ENCODE peak calls at places on chromosomes 7 and 10, in nine cellular contexts. One of them, this sample, is unnamed.

GRCh38 chr7:85102813-85103350 is 84.0 kb downstream of the SEMA3D start:
- DNase-seq in A549: no peak
- DNase-seq in pancreas: no peak
- DNase-seq in adrenal gland: no peak
- DNase-seq in heart left ventricle: no peak
- DNase-seq in PC-9: no peak
- DNase-seq in testis: no peak
- DNase-seq in ascending aorta: no peak
- DNase-seq in tibial nerve: no peak
- DNase-seq in this sample: no peak

GRCh38 chr10:128568041-128568440 is 441.8 kb upstream of the MKI67 start:
- DNase-seq in A549: no peak
- DNase-seq in pancreas: no peak
- DNase-seq in adrenal gland: no peak
- DNase-seq in heart left ventricle: no peak
- DNase-seq in PC-9: no peak
- DNase-seq in testis: no peak
- DNase-seq in ascending aorta: no peak
- DNase-seq in tibial nerve: no peak
- DNase-seq in this sample: no peak

GRCh38 chr7:149753370-149754233 is 19.8 kb downstream of the ZNF467 start:
- DNase-seq in A549: peak; percentile 65
- DNase-seq in pancreas: peak; percentile 55
- DNase-seq in adrenal gland: peak; percentile 73
- DNase-seq in heart left ventricle: no peak
- DNase-seq in PC-9: peak; percentile 66
- DNase-seq in testis: peak; percentile 46
- DNase-seq in ascending aorta: no peak
- DNase-seq in tibial nerve: no peak
- DNase-seq in this sample: peak; percentile 65

GRCh38 chr10:88457680-88458079 is 125.4 kb downstream of the RNLS start:
- DNase-seq in A549: peak; percentile 22
- DNase-seq in pancreas: no peak
- DNase-seq in adrenal gland: no peak
- DNase-seq in heart left ventricle: no peak
- DNase-seq in PC-9: no peak
- DNase-seq in testis: no peak
- DNase-seq in ascending aorta: no peak
- DNase-seq in tibial nerve: no peak
- DNase-seq in this sample: no peak

GRCh38 chr7:112495820-112496462 is 15.2 kb downstream of the LSMEM1 start:
- DNase-seq in A549: peak; percentile 69
- DNase-seq in pancreas: no peak
- DNase-seq in adrenal gland: peak; percentile 86
- DNase-seq in heart left ventricle: peak; percentile 46
- DNase-seq in PC-9: peak; percentile 58
- DNase-seq in testis: peak; percentile 69
- DNase-seq in ascending aorta: no peak
- DNase-seq in tibial nerve: peak; percentile 68
- DNase-seq in this sample: peak; percentile 63

GRCh38 chr7:141877365-141877764 is 36.1 kb upstream of the PRSS37 start:
- DNase-seq in A549: no peak
- DNase-seq in pancreas: no peak
- DNase-seq in adrenal gland: no peak
- DNase-seq in heart left ventricle: no peak
- DNase-seq in PC-9: no peak
- DNase-seq in testis: no peak
- DNase-seq in ascending aorta: no peak
- DNase-seq in tibial nerve: no peak
- DNase-seq in this sample: no peak

GRCh38 chr7:79272938-79273337 is 180.5 kb downstream of the MAGI2 start:
- DNase-seq in A549: no peak
- DNase-seq in pancreas: no peak
- DNase-seq in adrenal gland: no peak
- DNase-seq in heart left ventricle: no peak
- DNase-seq in PC-9: no peak
- DNase-seq in testis: no peak
- DNase-seq in ascending aorta: no peak
- DNase-seq in tibial nerve: no peak
- DNase-seq in this sample: no peak

GRCh38 chr7:81430150-81430549 is 339.7 kb downstream of the HGF start:
- DNase-seq in A549: no peak
- DNase-seq in pancreas: no peak
- DNase-seq in adrenal gland: no peak
- DNase-seq in heart left ventricle: no peak
- DNase-seq in PC-9: no peak
- DNase-seq in testis: no peak
- DNase-seq in ascending aorta: no peak
- DNase-seq in tibial nerve: no peak
- DNase-seq in this sample: no peak

GRCh38 chr7:39574673-39575349 is 8.6 kb downstream of the YAE1 start:
- DNase-seq in A549: no peak
- DNase-seq in pancreas: no peak
- DNase-seq in adrenal gland: no peak
- DNase-seq in heart left ventricle: no peak
- DNase-seq in PC-9: no peak
- DNase-seq in testis: no peak
- DNase-seq in ascending aorta: no peak
- DNase-seq in tibial nerve: no peak
- DNase-seq in this sample: no peak

GRCh38 chr10:118522791-118523498 is 72.5 kb downstream of the PRLHR start:
- DNase-seq in A549: no peak
- DNase-seq in pancreas: no peak
- DNase-seq in adrenal gland: no peak
- DNase-seq in heart left ventricle: no peak
- DNase-seq in PC-9: peak; percentile 59
- DNase-seq in testis: no peak
- DNase-seq in ascending aorta: no peak
- DNase-seq in tibial nerve: no peak
- DNase-seq in this sample: no peak

GRCh38 chr10:86103391-86104101 is 263.0 kb downstream of the GRID1 start:
- DNase-seq in A549: no peak
- DNase-seq in pancreas: no peak
- DNase-seq in adrenal gland: no peak
- DNase-seq in heart left ventricle: no peak
- DNase-seq in PC-9: no peak
- DNase-seq in testis: peak; percentile 18
- DNase-seq in ascending aorta: no peak
- DNase-seq in tibial nerve: no peak
- DNase-seq in this sample: no peak

GRCh38 chr10:124226271-124226911 is 133.0 kb upstream of the CHST15 start:
- DNase-seq in A549: no peak
- DNase-seq in pancreas: no peak
- DNase-seq in adrenal gland: no peak
- DNase-seq in heart left ventricle: no peak
- DNase-seq in PC-9: no peak
- DNase-seq in testis: no peak
- DNase-seq in ascending aorta: no peak
- DNase-seq in tibial nerve: no peak
- DNase-seq in this sample: no peak

GRCh38 chr7:137760111-137760510 is 86.7 kb downstream of the DGKI start:
- DNase-seq in A549: no peak
- DNase-seq in pancreas: peak; percentile 50
- DNase-seq in adrenal gland: peak; percentile 88
- DNase-seq in heart left ventricle: no peak
- DNase-seq in PC-9: no peak
- DNase-seq in testis: no peak
- DNase-seq in ascending aorta: no peak
- DNase-seq in tibial nerve: no peak
- DNase-seq in this sample: no peak

GRCh38 chr10:111998728-111999127 is 184.8 kb downstream of the GPAM start:
- DNase-seq in A549: no peak
- DNase-seq in pancreas: no peak
- DNase-seq in adrenal gland: no peak
- DNase-seq in heart left ventricle: no peak
- DNase-seq in PC-9: no peak
- DNase-seq in testis: no peak
- DNase-seq in ascending aorta: no peak
- DNase-seq in tibial nerve: no peak
- DNase-seq in this sample: no peak

GRCh38 chr7:74018261-74018660 is 9.7 kb upstream of the ELN start:
- DNase-seq in A549: no peak
- DNase-seq in pancreas: no peak
- DNase-seq in adrenal gland: no peak
- DNase-seq in heart left ventricle: no peak
- DNase-seq in PC-9: no peak
- DNase-seq in testis: no peak
- DNase-seq in ascending aorta: no peak
- DNase-seq in tibial nerve: no peak
- DNase-seq in this sample: no peak

DNA sequence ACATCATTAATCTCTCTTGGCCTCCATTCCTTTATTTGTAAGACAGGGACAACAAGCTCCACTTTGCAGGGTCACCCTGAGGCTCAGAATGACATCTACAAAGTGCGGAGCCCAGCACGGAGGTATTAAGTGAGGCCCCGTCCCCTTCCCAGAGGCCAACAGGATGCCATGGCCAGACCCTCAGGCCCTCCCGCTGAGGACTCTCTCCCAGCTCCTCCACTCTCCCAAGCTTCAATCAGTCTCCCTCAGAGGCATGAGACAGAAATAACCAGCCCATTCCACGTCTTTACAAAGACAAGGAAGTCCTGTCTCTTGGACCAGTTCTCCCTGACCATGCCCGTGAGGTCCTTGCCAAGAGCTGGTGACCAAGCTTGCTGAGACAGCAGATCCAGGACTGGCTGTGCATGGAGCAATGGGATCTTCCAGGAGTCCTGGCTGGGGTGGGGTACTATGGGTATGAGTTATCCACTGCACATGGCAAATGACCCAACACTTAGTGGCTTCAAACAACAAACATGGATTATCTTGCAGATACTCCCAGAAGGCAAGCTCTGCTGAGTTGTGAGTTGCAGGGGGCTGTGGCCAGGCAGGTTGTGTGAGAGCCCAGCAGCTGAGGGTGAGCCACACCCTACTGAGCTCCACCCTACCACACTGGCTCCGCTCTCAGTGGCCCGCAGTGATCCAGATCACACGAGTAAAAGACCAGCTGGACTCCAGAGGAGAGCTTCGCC is 4.3 kb upstream of the PPIF start:
- DNase-seq in A549: no peak
- DNase-seq in pancreas: peak; percentile 63
- DNase-seq in adrenal gland: peak; percentile 56
- DNase-seq in heart left ventricle: no peak
- DNase-seq in PC-9: peak; percentile 51
- DNase-seq in testis: no peak
- DNase-seq in ascending aorta: no peak
- DNase-seq in tibial nerve: no peak
- DNase-seq in this sample: no peak
- H3K4me1 ChIP-seq in A549: peaks cover 4% of the 10 kb centered on the region
- H3K4me1 ChIP-seq in pancreas: peaks cover 33% of the 10 kb centered on the region
- H3K4me1 ChIP-seq in adrenal gland: peaks cover 24% of the 10 kb centered on the region
- H3K4me1 ChIP-seq in heart left ventricle: peaks cover 8% of the 10 kb centered on the region
- H3K4me1 ChIP-seq in PC-9: peaks cover 13% of the 10 kb centered on the region
- H3K4me1 ChIP-seq in testis: peaks cover 18% of the 10 kb centered on the region
- H3K4me1 ChIP-seq in ascending aorta: peaks cover 4% of the 10 kb centered on the region
- H3K4me1 ChIP-seq in tibial nerve: no peaks in the 10 kb centered on the region
- H3K4me1 ChIP-seq in this sample: no peaks in the 10 kb centered on the region

GRCh38 chr7:32658034-32658944 is 163.0 kb downstream of the AVL9 start:
- DNase-seq in A549: peak; percentile 90
- DNase-seq in pancreas: no peak
- DNase-seq in adrenal gland: no peak
- DNase-seq in heart left ventricle: no peak
- DNase-seq in PC-9: peak; percentile 41
- DNase-seq in testis: no peak
- DNase-seq in ascending aorta: no peak
- DNase-seq in tibial nerve: no peak
- DNase-seq in this sample: no peak
- H3K4me3 ChIP-seq in A549: peak overlapping the region; percentile 1
- H3K4me3 ChIP-seq in pancreas: no peak overlapping the region
- H3K4me3 ChIP-seq in adrenal gland: no peak overlapping the region
- H3K4me3 ChIP-seq in heart left ventricle: no peak overlapping the region
- H3K4me3 ChIP-seq in PC-9: no peak overlapping the region
- H3K4me3 ChIP-seq in testis: no peak overlapping the region
- H3K4me3 ChIP-seq in ascending aorta: no peak overlapping the region
- H3K4me3 ChIP-seq in tibial nerve: no peak overlapping the region
- H3K4me3 ChIP-seq in this sample: no peak overlapping the region

DNA sequence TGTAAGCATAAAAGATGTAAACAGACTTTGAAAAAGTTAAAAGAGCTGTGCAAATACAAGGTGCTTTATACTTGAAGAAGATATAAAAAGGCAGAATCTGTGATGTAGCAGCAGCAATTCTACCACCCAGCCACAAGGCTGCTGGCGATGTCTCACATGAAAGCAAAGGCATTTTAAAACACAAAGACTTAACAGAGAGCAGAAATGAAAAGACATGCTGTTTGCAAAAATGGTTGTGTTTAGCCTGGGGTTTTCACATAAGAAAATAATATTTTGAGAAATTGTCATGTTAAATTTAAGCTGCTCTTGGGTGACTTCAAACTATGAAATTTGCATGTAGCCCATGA is 85.5 kb upstream of the ZNF800 start:
- DNase-seq in A549: no peak
- DNase-seq in pancreas: no peak
- DNase-seq in adrenal gland: no peak
- DNase-seq in heart left ventricle: no peak
- DNase-seq in PC-9: no peak
- DNase-seq in testis: no peak
- DNase-seq in ascending aorta: no peak
- DNase-seq in tibial nerve: no peak
- DNase-seq in this sample: no peak
- TF ChIP-seq CTCF in A549: no peak
- TF ChIP-seq CTCF in pancreas: no peak
- TF ChIP-seq CTCF in adrenal gland: no peak
- TF ChIP-seq CTCF in heart left ventricle: no peak
- TF ChIP-seq CTCF in PC-9: no peak
- TF ChIP-seq CTCF in testis: no peak
- TF ChIP-seq CTCF in ascending aorta: no peak
- TF ChIP-seq CTCF in tibial nerve: no peak
- TF ChIP-seq CTCF in this sample: no peak

GRCh38 chr7:101239191-101239950 is 1.8 kb upstream of the CLDN15 start:
- DNase-seq in A549: no peak
- DNase-seq in pancreas: no peak
- DNase-seq in adrenal gland: peak; percentile 76
- DNase-seq in heart left ventricle: no peak
- DNase-seq in PC-9: no peak
- DNase-seq in testis: no peak
- DNase-seq in ascending aorta: no peak
- DNase-seq in tibial nerve: no peak
- DNase-seq in this sample: no peak

GRCh38 chr7:101238226-101239182 is 902 bp upstream of the CLDN15 start:
- DNase-seq in A549: no peak
- DNase-seq in pancreas: no peak
- DNase-seq in adrenal gland: no peak
- DNase-seq in heart left ventricle: no peak
- DNase-seq in PC-9: no peak
- DNase-seq in testis: no peak
- DNase-seq in ascending aorta: no peak
- DNase-seq in tibial nerve: no peak
- DNase-seq in this sample: no peak

GRCh38 chr7:101239951-101240220 is 2.3 kb upstream of the CLDN15 start:
- DNase-seq in A549: no peak
- DNase-seq in pancreas: no peak
- DNase-seq in adrenal gland: no peak
- DNase-seq in heart left ventricle: no peak
- DNase-seq in PC-9: no peak
- DNase-seq in testis: no peak
- DNase-seq in ascending aorta: no peak
- DNase-seq in tibial nerve: no peak
- DNase-seq in this sample: no peak

GRCh38 chr7:101240226-101241014 is 2.8 kb upstream of the CLDN15 start:
- DNase-seq in A549: no peak
- DNase-seq in pancreas: no peak
- DNase-seq in adrenal gland: no peak
- DNase-seq in heart left ventricle: no peak
- DNase-seq in PC-9: no peak
- DNase-seq in testis: no peak
- DNase-seq in ascending aorta: no peak
- DNase-seq in tibial nerve: no peak
- DNase-seq in this sample: no peak

GRCh38 chr7:101241015-101241363 is 3.4 kb upstream of the CLDN15 start:
- DNase-seq in A549: no peak
- DNase-seq in pancreas: no peak
- DNase-seq in adrenal gland: no peak
- DNase-seq in heart left ventricle: no peak
- DNase-seq in PC-9: no peak
- DNase-seq in testis: no peak
- DNase-seq in ascending aorta: no peak
- DNase-seq in tibial nerve: no peak
- DNase-seq in this sample: no peak
- H3K4me1 ChIP-seq in A549: peaks cover 15% of the 10 kb centered on the region
- H3K4me1 ChIP-seq in pancreas: no peaks in the 10 kb centered on the region
- H3K4me1 ChIP-seq in adrenal gland: peaks cover 29% of the 10 kb centered on the region
- H3K4me1 ChIP-seq in heart left ventricle: peaks cover 26% of the 10 kb centered on the region
- H3K4me1 ChIP-seq in PC-9: peaks cover 16% of the 10 kb centered on the region
- H3K4me1 ChIP-seq in testis: peaks cover 38% of the 10 kb centered on the region
- H3K4me1 ChIP-seq in ascending aorta: no peaks in the 10 kb centered on the region
- H3K4me1 ChIP-seq in tibial nerve: peaks cover 36% of the 10 kb centered on the region
- H3K4me1 ChIP-seq in this sample: peaks cover 20% of the 10 kb centered on the region